ENCODE peak calls at places on chromosomes 12 and 14, in six cellular contexts. W, Y, M, S, N and L are unnamed samples.

GRCh38 chr12:69397978-69398377 is 38.4 kb downstream of the YEATS4 start:
- DNase-seq in W (no peak), Y (no peak), M (peak; percentile 50), S (no peak), N (no peak), L (no peak)

GRCh38 chr12:121513464-121514183 is 67.2 kb downstream of the KDM2B start:
- DNase-seq in W (no peak), Y (no peak), M (no peak), S (peak; percentile 48), N (peak; percentile 49), L (no peak)

GRCh38 chr12:39872425-39872824 is 233.5 kb downstream of the SLC2A13 start:
- DNase-seq in W (no peak), Y (no peak), M (no peak), S (no peak), N (no peak), L (no peak)

GRCh38 chr14:68262567-68262966 is 443.0 kb downstream of the RAD51B start:
- DNase-seq in W (no peak), Y (no peak), M (no peak), S (no peak), N (no peak), L (no peak)

GRCh38 chr12:27922591-27923139 is 49.9 kb downstream of the PTHLH start:
- DNase-seq in W (no peak), Y (no peak), M (peak; percentile 50), S (no peak), N (no peak), L (no peak)

GRCh38 chr12:113371808-113372207 is 13.4 kb downstream of the PLBD2 start:
- DNase-seq in W (no peak), Y (no peak), M (no peak), S (no peak), N (no peak), L (no peak)

GRCh38 chr12:91138337-91138905 is 27.1 kb upstream of the LUM start:
- DNase-seq in W (peak; percentile 37), Y (no peak), M (no peak), S (no peak), N (no peak), L (no peak)

GRCh38 chr12:8692573-8692972 is 5.2 kb upstream of the RIMKLB start:
- DNase-seq in W (peak; percentile 54), Y (no peak), M (peak; percentile 76), S (peak; percentile 63), N (no peak), L (peak; percentile 24)

GRCh38 chr12:25058619-25059018 is 109.7 kb upstream of the BCAT1 start:
- DNase-seq in W (no peak), Y (no peak), M (no peak), S (no peak), N (no peak), L (no peak)

GRCh38 chr14:92926931-92927330 is 4.0 kb downstream of the CHGA start:
- DNase-seq in W (no peak), Y (no peak), M (no peak), S (no peak), N (no peak), L (no peak)

GRCh38 chr12:12172106-12172511 is 94.7 kb downstream of the LRP6 start:
- DNase-seq in W (no peak), Y (no peak), M (peak; percentile 65), S (peak; percentile 7), N (no peak), L (peak; percentile 62)

GRCh38 chr14:58712357-58712756 is 74.6 kb downstream of the DACT1 start:
- DNase-seq in W (no peak), Y (no peak), M (no peak), S (no peak), N (no peak), L (no peak)

GRCh38 chr14:101404426-101405170 is 156.7 kb upstream of the DIO3 start:
- DNase-seq in W (no peak), Y (no peak), M (no peak), S (peak; percentile 3), N (no peak), L (no peak)

GRCh38 chr12:15880721-15881120 is 1.5 kb upstream of the STRAP start:
- DNase-seq in W (no peak), Y (no peak), M (no peak), S (no peak), N (no peak), L (no peak)

GRCh38 chr14:61403411-61403810 is 82.0 kb downstream of the PRKCH start:
- DNase-seq in W (no peak), Y (no peak), M (no peak), S (peak; percentile 30), N (no peak), L (peak; percentile 70)

GRCh38 chr12:120224304-120225199 is 23.6 kb upstream of the RPLP0 start:
- DNase-seq in W (no peak), Y (no peak), M (peak; percentile 38), S (no peak), N (peak; percentile 83), L (no peak)

GRCh38 chr12:46956451-46957035 is 122.9 kb upstream of the PCED1B start:
- DNase-seq in W (no peak), Y (no peak), M (no peak), S (no peak), N (no peak), L (no peak)

GRCh38 chr12:50615534-50616296 is 110.9 kb downstream of the DIP2B start:
- DNase-seq in W (no peak), Y (no peak), M (peak; percentile 61), S (no peak), N (no peak), L (no peak)

GRCh38 chr14:35847636-35848035 is 21.5 kb downstream of the BRMS1L start:
- DNase-seq in W (no peak), Y (no peak), M (no peak), S (no peak), N (no peak), L (no peak)

GRCh38 chr14:95500772-95501401 is 15.6 kb downstream of the SYNE3 start:
- DNase-seq in W (peak; percentile 64), Y (no peak), M (peak; percentile 86), S (no peak), N (peak; percentile 51), L (no peak)

GRCh38 chr14:35628989-35629388 is 95.0 kb downstream of the INSM2 start:
- DNase-seq in W (no peak), Y (no peak), M (no peak), S (no peak), N (no peak), L (no peak)

GRCh38 chr12:128817115-128818015 is 6.4 kb downstream of the SLC15A4 start:
- DNase-seq in W (peak; percentile 31), Y (no peak), M (peak; percentile 76), S (no peak), N (peak; percentile 41), L (no peak)

GRCh38 chr14:54547583-54547982 is 19.3 kb upstream of the SAMD4A start:
- DNase-seq in W (no peak), Y (no peak), M (no peak), S (no peak), N (no peak), L (no peak)

GRCh38 chr12:105954891-105955607 is 183.7 kb downstream of the NUAK1 start:
- DNase-seq in W (no peak), Y (no peak), M (no peak), S (peak; percentile 37), N (no peak), L (no peak)

GRCh38 chr12:57896437-57897201 is 44.7 kb upstream of the ATP23 start:
- DNase-seq in W (peak; percentile 84), Y (no peak), M (peak; percentile 75), S (peak; percentile 60), N (peak; percentile 61), L (no peak)

GRCh38 chr12:113416091-113416754 is 6.0 kb upstream of the SDSL start:
- DNase-seq in W (no peak), Y (no peak), M (no peak), S (no peak), N (no peak), L (no peak)

GRCh38 chr12:45613855-45614254 is 115.7 kb upstream of the ARID2 start:
- DNase-seq in W (no peak), Y (no peak), M (no peak), S (no peak), N (no peak), L (no peak)

GRCh38 chr12:40010899-40011774 is 94.7 kb downstream of the SLC2A13 start:
- DNase-seq in W (peak; percentile 21), Y (no peak), M (peak; percentile 65), S (peak; percentile 80), N (peak; percentile 45), L (peak; percentile 63)

GRCh38 chr14:99029150-99029915 is 242.7 kb downstream of the BCL11B start:
- DNase-seq in W (no peak), Y (no peak), M (no peak), S (no peak), N (no peak), L (no peak)

GRCh38 chr14:61493239-61493638 is 171.9 kb downstream of the PRKCH start:
- DNase-seq in W (no peak), Y (no peak), M (peak; percentile 89), S (no peak), N (no peak), L (no peak)

GRCh38 chr14:85948163-85948562 is 418.2 kb downstream of the FLRT2 start:
- DNase-seq in W (no peak), Y (no peak), M (no peak), S (no peak), N (no peak), L (no peak)

GRCh38 chr12:110846615-110847566 is at the start of gene CCDC63:
- DNase-seq in W (peak; percentile 44), Y (no peak), M (peak; percentile 50), S (peak; percentile 85), N (peak; percentile 58), L (no peak)

GRCh38 chr14:79363291-79363690 is 848.0 kb downstream of the DIO2 start:
- DNase-seq in W (no peak), Y (no peak), M (no peak), S (no peak), N (no peak), L (no peak)

GRCh38 chr14:44701563-44702263 is 194.6 kb upstream of the FSCB start:
- DNase-seq in W (no peak), Y (no peak), M (no peak), S (no peak), N (no peak), L (no peak)
- H3K4me3 ChIP-seq in W (no peak overlapping the region), Y (no peak overlapping the region), M (no peak overlapping the region), S (no peak overlapping the region), N (no peak overlapping the region), L (no peak overlapping the region)

GRCh38 chr14:52467515-52468266 is 84.6 kb downstream of the TXNDC16 start:
- DNase-seq in W (no peak), Y (no peak), M (no peak), S (no peak), N (no peak), L (no peak)
- H3K4me3 ChIP-seq in W (no peak overlapping the region), Y (no peak overlapping the region), M (no peak overlapping the region), S (no peak overlapping the region), N (no peak overlapping the region), L (no peak overlapping the region)

GRCh38 chr12:1496162-1496925 is 98.0 kb downstream of the FBXL14 start:
- DNase-seq in W (no peak), Y (no peak), M (peak; percentile 42), S (no peak), N (peak; percentile 52), L (no peak)
- H3K4me3 ChIP-seq in W (peak overlapping the region; percentile 19), Y (no peak overlapping the region), M (no peak overlapping the region), S (no peak overlapping the region), N (peak overlapping the region; percentile 29), L (no peak overlapping the region)

DNA sequence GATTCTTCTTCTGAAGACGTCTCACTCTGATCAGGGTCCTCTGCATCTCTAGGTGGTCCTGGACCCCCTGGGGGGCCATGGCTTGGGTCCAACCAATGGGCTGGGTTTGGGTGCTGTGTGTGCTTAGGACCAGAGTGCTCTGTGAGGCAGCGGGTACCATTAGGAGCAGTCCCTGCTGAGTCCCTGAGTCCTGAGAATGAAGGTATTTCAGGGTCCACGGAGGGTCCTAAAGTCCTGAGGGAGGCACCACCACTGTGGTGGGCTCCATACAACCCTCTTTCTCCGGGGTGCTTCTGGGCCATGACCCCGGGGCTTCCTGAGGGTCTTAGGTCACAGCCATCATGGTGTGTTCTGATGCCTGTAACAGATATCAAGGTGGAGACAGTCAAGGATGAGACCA is 1.0 kb downstream of the DNAJC14 start:
- DNase-seq in W (no peak), Y (no peak), M (no peak), S (no peak), N (no peak), L (no peak)
- H3K4me3 ChIP-seq in W (peak overlapping the region; percentile 66), Y (no peak overlapping the region), M (peak overlapping the region; percentile 82), S (no peak overlapping the region), N (peak overlapping the region; percentile 88), L (peak overlapping the region; percentile 73)